ENCODE peak calls at places on chromosomes 4 and X, in ten cellular contexts. B is IMR-90, Q is tibial nerve, M is body of pancreas, I is testis, H is H54, J is A549, L is suprapubic skin, R is NB4, W is GM12891. X is an unnamed sample.

GRCh38 chrX:69024931-69025330 is 140.3 kb downstream of the PJA1 start:
- DNase-seq in B (peak), Q (peak), M (peak), I (peak), H (no peak), J (no peak), L (peak), R (no peak), W (no peak), X (no peak)

GRCh38 chrX:134718329-134719317 is 60.4 kb upstream of the PLAC1 start:
- DNase-seq in B (peak), Q (peak), M (peak), I (no peak), H (peak), J (peak), L (no peak), R (peak), W (no peak), X (no peak)

GRCh38 chr4:28354874-28355273 is 1494.2 kb downstream of the STIM2 start:
- DNase-seq in B (no peak), Q (no peak), M (no peak), I (no peak), H (no peak), J (no peak), L (no peak), R (no peak), W (no peak), X (no peak)

GRCh38 chr4:120929847-120930246 is 7.3 kb upstream of the PRDM5 start:
- DNase-seq in B (no peak), Q (no peak), M (no peak), I (no peak), H (no peak), J (no peak), L (no peak), R (no peak), W (no peak), X (no peak)

GRCh38 chr4:82482387-82482786 is 52.0 kb downstream of the ENOPH1 start:
- DNase-seq in B (no peak), Q (no peak), M (no peak), I (no peak), H (no peak), J (no peak), L (no peak), R (no peak), W (no peak), X (no peak)

GRCh38 chr4:128394778-128395177 is 107.2 kb upstream of the PGRMC2 start:
- DNase-seq in B (peak), Q (peak), M (no peak), I (no peak), H (no peak), J (no peak), L (no peak), R (no peak), W (no peak), X (no peak)

GRCh38 chr4:132383571-132384199 is 765.4 kb upstream of the PCDH10 start:
- DNase-seq in B (no peak), Q (no peak), M (no peak), I (no peak), H (no peak), J (no peak), L (no peak), R (no peak), W (no peak), X (no peak)

GRCh38 chrX:69045616-69046345 is 119.5 kb downstream of the PJA1 start:
- DNase-seq in B (no peak), Q (no peak), M (no peak), I (no peak), H (no peak), J (no peak), L (no peak), R (no peak), W (no peak), X (no peak)

GRCh38 chr4:94961420-94961819 is 203.7 kb downstream of the BMPR1B start:
- DNase-seq in B (peak), Q (no peak), M (no peak), I (no peak), H (no peak), J (peak), L (no peak), R (no peak), W (no peak), X (no peak)

GRCh38 chr4:76539979-76540378 is 105.0 kb downstream of the SHROOM3 start:
- DNase-seq in B (no peak), Q (no peak), M (no peak), I (no peak), H (no peak), J (no peak), L (no peak), R (no peak), W (no peak), X (no peak)

GRCh38 chrX:16838202-16839066 is 31.7 kb downstream of the RBBP7 start:
- DNase-seq in B (peak), Q (no peak), M (peak), I (no peak), H (no peak), J (no peak), L (no peak), R (no peak), W (no peak), X (no peak)

GRCh38 chrX:153772608-153773217 is 8.1 kb upstream of the SRPK3 start:
- DNase-seq in B (no peak), Q (no peak), M (no peak), I (no peak), H (no peak), J (no peak), L (no peak), R (no peak), W (peak), X (peak)

GRCh38 chr4:76803522-76803921 is 94.4 kb downstream of the SOWAHB start:
- DNase-seq in B (peak), Q (peak), M (no peak), I (no peak), H (peak), J (peak), L (no peak), R (no peak), W (no peak), X (no peak)

GRCh38 chrX:70422886-70423336 is at the start of gene GDPD2:
- DNase-seq in B (no peak), Q (no peak), M (peak), I (no peak), H (no peak), J (peak), L (no peak), R (peak), W (no peak), X (no peak)

GRCh38 chr4:61773655-61774245 is 573.6 kb downstream of the ADGRL3 start:
- DNase-seq in B (no peak), Q (no peak), M (peak), I (no peak), H (no peak), J (no peak), L (no peak), R (no peak), W (no peak), X (no peak)

GRCh38 chr4:145301386-145302080 is 121.1 kb upstream of the OTUD4 start:
- DNase-seq in B (no peak), Q (no peak), M (no peak), I (no peak), H (no peak), J (no peak), L (no peak), R (peak), W (no peak), X (no peak)

GRCh38 chr4:36394352-36394903 is 113.0 kb downstream of the DTHD1 start:
- DNase-seq in B (no peak), Q (no peak), M (no peak), I (no peak), H (no peak), J (peak), L (no peak), R (no peak), W (no peak), X (no peak)

GRCh38 chrX:10054396-10054795 is 87.2 kb downstream of the CLDN34 start:
- DNase-seq in B (no peak), Q (no peak), M (peak), I (no peak), H (no peak), J (no peak), L (no peak), R (no peak), W (no peak), X (no peak)

GRCh38 chrX:40945366-40945713 is 139.9 kb upstream of the USP9X start:
- DNase-seq in B (peak), Q (peak), M (peak), I (peak), H (no peak), J (peak), L (no peak), R (peak), W (no peak), X (no peak)

GRCh38 chr4:137955615-137956014 is 286.5 kb downstream of the SLC7A11 start:
- DNase-seq in B (no peak), Q (no peak), M (no peak), I (no peak), H (no peak), J (no peak), L (no peak), R (no peak), W (no peak), X (no peak)

GRCh38 chr4:75142850-75143249 is 209.9 kb downstream of the PARM1 start:
- DNase-seq in B (peak), Q (no peak), M (no peak), I (no peak), H (no peak), J (no peak), L (no peak), R (no peak), W (no peak), X (no peak)

GRCh38 chr4:85474818-85475630 is at the start of gene ARHGAP24:
- DNase-seq in B (peak), Q (peak), M (peak), I (peak), H (peak), J (peak), L (peak), R (peak), W (peak), X (peak)

GRCh38 chr4:138400528-138400927 is 158.4 kb upstream of the SLC7A11 start:
- DNase-seq in B (no peak), Q (no peak), M (no peak), I (no peak), H (no peak), J (no peak), L (no peak), R (no peak), W (no peak), X (no peak)

GRCh38 chr4:10105920-10106319 is 10.7 kb downstream of the WDR1 start:
- DNase-seq in B (no peak), Q (no peak), M (no peak), I (no peak), H (no peak), J (no peak), L (no peak), R (no peak), W (no peak), X (no peak)

GRCh38 chr4:10105421-10105820 is 11.2 kb downstream of the WDR1 start:
- DNase-seq in B (no peak), Q (no peak), M (no peak), I (no peak), H (no peak), J (no peak), L (no peak), R (no peak), W (no peak), X (no peak)

GRCh38 chr4:10107111-10108091 is 9.2 kb downstream of the WDR1 start:
- DNase-seq in B (peak), Q (no peak), M (no peak), I (no peak), H (no peak), J (no peak), L (no peak), R (no peak), W (no peak), X (no peak)

GRCh38 chr4:10104991-10105276 is 11.7 kb downstream of the WDR1 start:
- DNase-seq in B (no peak), Q (no peak), M (no peak), I (no peak), H (no peak), J (no peak), L (no peak), R (no peak), W (no peak), X (no peak)

DNA sequence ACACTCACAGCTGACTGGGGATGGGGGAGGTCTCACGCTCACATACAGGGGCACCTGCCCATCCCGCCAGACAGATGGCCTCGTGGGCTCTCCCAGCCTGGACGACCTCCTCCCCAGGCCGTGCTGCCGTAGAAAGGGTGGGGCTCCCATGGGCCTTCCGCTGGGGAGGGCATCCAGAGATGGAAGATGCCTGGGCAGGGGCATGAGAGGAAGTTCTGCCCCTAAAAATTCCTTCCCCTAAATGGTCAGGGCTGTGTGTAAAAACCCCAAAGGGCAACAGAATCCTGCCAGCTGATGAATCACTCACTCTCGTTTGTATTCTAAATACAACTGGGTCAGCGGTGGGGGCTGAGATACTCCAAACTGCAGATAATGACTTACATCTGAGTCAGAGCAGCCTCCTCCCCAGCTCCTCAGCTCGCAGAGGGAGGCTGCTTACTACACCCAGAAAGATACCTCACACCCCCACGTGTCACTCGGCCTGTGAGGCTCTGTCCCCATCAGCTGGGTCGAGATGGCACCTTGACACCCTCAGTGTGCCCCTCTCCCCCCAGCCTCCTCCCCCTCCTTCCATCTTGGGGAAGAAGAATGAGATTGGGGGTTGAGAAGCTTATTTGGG is 10.1 kb downstream of the WDR1 start:
- DNase-seq in B (peak), Q (peak), M (peak), I (peak), H (peak), J (peak), L (peak), R (peak), W (peak), X (no peak)
- TF ChIP-seq POLR2A in B (no peak), Q (peak), M (no peak), I (no peak), H (no peak), J (no peak), L (no peak), R (no peak), W (no peak), X (no peak)

DNA sequence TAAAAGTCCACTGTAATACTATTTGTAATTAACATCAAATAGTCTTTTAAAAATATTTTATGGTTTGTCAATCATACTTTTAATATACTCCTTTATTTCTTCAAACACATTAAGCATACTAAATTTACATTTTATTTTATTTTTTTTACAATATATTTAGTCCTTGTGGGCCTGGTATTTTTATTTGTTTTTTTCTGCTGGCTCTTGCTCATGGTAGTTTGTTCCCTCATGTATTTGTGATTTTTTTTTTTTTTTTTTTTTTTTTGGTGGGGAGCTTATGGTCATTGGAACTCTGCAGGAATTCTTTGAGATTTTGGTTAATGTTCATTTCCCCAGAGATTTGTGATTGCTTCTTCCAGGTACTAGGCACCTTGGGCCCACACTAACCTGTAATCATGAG is 185.5 kb downstream of the PDGFRA start:
- DNase-seq in B (no peak), Q (no peak), M (no peak), I (no peak), H (no peak), J (no peak), L (no peak), R (no peak), W (no peak), X (no peak)
- TF ChIP-seq POLR2A in B (no peak), Q (no peak), M (no peak), I (no peak), H (no peak), J (no peak), L (no peak), R (no peak), W (no peak), X (no peak)

GRCh38 chrX:100648601-100649417 is 4.8 kb downstream of the SRPX2 start:
- DNase-seq in B (peak), Q (no peak), M (no peak), I (no peak), H (no peak), J (peak), L (no peak), R (no peak), W (no peak), X (no peak)
- TF ChIP-seq POLR2A in B (peak), Q (no peak), M (no peak), I (no peak), H (no peak), J (no peak), L (no peak), R (no peak), W (no peak), X (no peak)

DNA sequence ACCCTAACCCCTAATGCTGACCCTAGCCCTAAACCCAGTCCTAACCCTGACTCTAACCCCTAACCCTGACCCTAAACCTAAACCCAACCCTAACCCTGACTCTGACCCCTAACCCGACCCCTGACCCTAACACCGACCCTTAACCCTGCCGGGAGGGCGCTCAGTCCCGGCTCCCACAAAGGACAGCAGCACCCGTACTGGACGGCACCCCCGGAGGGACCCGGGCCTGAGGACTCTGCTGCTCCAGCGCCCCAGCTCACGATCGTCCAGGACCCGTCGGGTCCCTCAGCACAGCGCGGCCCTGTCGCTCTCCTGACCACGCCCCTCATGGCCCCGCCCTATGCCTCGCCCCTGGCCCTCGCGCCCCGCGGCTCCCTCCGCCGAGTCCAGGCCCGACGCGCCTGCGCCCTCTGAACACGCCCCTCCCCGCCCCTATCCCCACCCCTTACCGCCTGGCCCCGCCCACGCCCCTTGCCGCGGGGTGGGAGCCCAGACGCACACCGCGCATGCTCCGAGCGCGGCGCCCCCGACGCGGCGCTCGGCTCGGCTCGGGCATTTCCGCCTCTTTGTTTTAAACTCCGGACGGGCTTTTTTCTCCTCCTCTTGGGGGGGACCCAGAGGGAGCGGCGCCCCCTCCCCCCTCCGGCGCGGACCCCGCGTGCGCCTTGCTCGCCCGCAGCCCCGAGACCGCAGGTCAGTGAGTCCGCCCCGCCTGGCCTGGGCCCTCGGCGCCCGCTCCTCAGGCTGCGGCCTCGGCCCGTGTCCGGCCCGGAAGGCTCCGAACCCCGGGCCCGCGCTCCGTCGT is at the start of gene PCGF3:
- DNase-seq in B (peak), Q (peak), M (peak), I (peak), H (peak), J (peak), L (peak), R (peak), W (peak), X (peak)
- TF ChIP-seq POLR2A in B (peak), Q (peak), M (peak), I (no peak), H (peak), J (peak), L (peak), R (peak), W (no peak), X (no peak)

GRCh38 chr4:777520-778262 is 48.2 kb downstream of the CPLX1 start:
- DNase-seq in B (no peak), Q (no peak), M (no peak), I (no peak), H (no peak), J (no peak), L (no peak), R (no peak), W (no peak), X (no peak)

GRCh38 chr4:781493-782216 is 44.3 kb downstream of the CPLX1 start:
- DNase-seq in B (peak), Q (peak), M (peak), I (peak), H (peak), J (peak), L (peak), R (peak), W (peak), X (peak)

GRCh38 chr4:780730-781492 is 45.0 kb downstream of the CPLX1 start:
- DNase-seq in B (peak), Q (no peak), M (no peak), I (no peak), H (no peak), J (no peak), L (no peak), R (peak), W (no peak), X (no peak)

GRCh38 chr4:776743-777441 is 49.0 kb downstream of the CPLX1 start:
- DNase-seq in B (no peak), Q (no peak), M (no peak), I (no peak), H (no peak), J (no peak), L (no peak), R (no peak), W (no peak), X (no peak)

GRCh38 chr4:779555-779954 is 46.4 kb downstream of the CPLX1 start:
- DNase-seq in B (no peak), Q (no peak), M (no peak), I (no peak), H (no peak), J (no peak), L (no peak), R (no peak), W (no peak), X (no peak)
- TF ChIP-seq POLR2A in B (no peak), Q (no peak), M (no peak), I (no peak), H (no peak), J (no peak), L (no peak), R (no peak), W (no peak), X (no peak)

GRCh38 chr4:143513314-143514211 is at the start of gene SMARCA5:
- DNase-seq in B (peak), Q (peak), M (peak), I (peak), H (peak), J (peak), L (peak), R (peak), W (peak), X (peak)
- TF ChIP-seq POLR2A in B (peak), Q (peak), M (peak), I (peak), H (peak), J (peak), L (peak), R (peak), W (peak), X (peak)